ENCODE peak calls at places on chromosomes 11 and 22, in five cellular contexts. One of them, this sample, is unnamed.

GRCh38 chr11:64251986-64252837 is 882 bp downstream of the PLCB3 start:
- DNase-seq in HepG2: no peak
- DNase-seq in GM12878: no peak
- DNase-seq in H1: no peak
- DNase-seq in HEK293T: no peak
- DNase-seq in this sample: no peak

GRCh38 chr22:49483281-49483905 is 344.3 kb downstream of the BRD1 start:
- DNase-seq in GM12878: no peak
- DNase-seq in H1: no peak
- DNase-seq in HEK293T: no peak
- DNase-seq in HepG2: no peak
- DNase-seq in this sample: no peak

GRCh38 chr11:64745523-64746328 is 1.8 kb upstream of the RASGRP2 start:
- DNase-seq in HEK293T: no peak
- DNase-seq in GM12878: no peak
- DNase-seq in HepG2: no peak
- DNase-seq in H1: no peak
- DNase-seq in this sample: no peak

GRCh38 chr22:27952779-27953178 is 33.7 kb upstream of the PITPNB start:
- DNase-seq in HEK293T: no peak
- DNase-seq in GM12878: no peak
- DNase-seq in HepG2: no peak
- DNase-seq in H1: no peak
- DNase-seq in this sample: no peak

GRCh38 chr11:75663808-75664207 is 5.0 kb downstream of the MAP6 start:
- DNase-seq in HEK293T: no peak
- DNase-seq in H1: no peak
- DNase-seq in HepG2: no peak
- DNase-seq in GM12878: no peak
- DNase-seq in this sample: peak

GRCh38 chr11:45100338-45100737 is 46.1 kb upstream of the PRDM11 start:
- DNase-seq in GM12878: no peak
- DNase-seq in HepG2: no peak
- DNase-seq in H1: no peak
- DNase-seq in HEK293T: no peak
- DNase-seq in this sample: no peak

GRCh38 chr11:111231836-111232235 is 13.7 kb upstream of the POU2AF2 start:
- DNase-seq in GM12878: no peak
- DNase-seq in HepG2: no peak
- DNase-seq in H1: no peak
- DNase-seq in HEK293T: no peak
- DNase-seq in this sample: no peak

GRCh38 chr11:87296627-87297026 is 258.9 kb downstream of the TMEM135 start:
- DNase-seq in H1: no peak
- DNase-seq in GM12878: no peak
- DNase-seq in HEK293T: no peak
- DNase-seq in HepG2: no peak
- DNase-seq in this sample: no peak

GRCh38 chr11:1717745-1718144 is 20.8 kb downstream of the KRTAP5-6 start:
- DNase-seq in H1: no peak
- DNase-seq in HEK293T: no peak
- DNase-seq in HepG2: no peak
- DNase-seq in GM12878: no peak
- DNase-seq in this sample: no peak

GRCh38 chr11:119373059-119373875 is 8.2 kb downstream of the USP2 start:
- DNase-seq in GM12878: no peak
- DNase-seq in H1: no peak
- DNase-seq in HepG2: peak
- DNase-seq in HEK293T: no peak
- DNase-seq in this sample: no peak

GRCh38 chr22:23203452-23204124 is 23.3 kb downstream of the BCR start:
- DNase-seq in HEK293T: no peak
- DNase-seq in HepG2: no peak
- DNase-seq in H1: no peak
- DNase-seq in GM12878: no peak
- DNase-seq in this sample: no peak

GRCh38 chr22:28817919-28818859 is 17.8 kb upstream of the XBP1 start:
- DNase-seq in H1: no peak
- DNase-seq in HEK293T: no peak
- DNase-seq in GM12878: no peak
- DNase-seq in HepG2: peak
- DNase-seq in this sample: no peak

GRCh38 chr11:14022251-14022650 is 59.7 kb downstream of the SPON1 start:
- DNase-seq in H1: no peak
- DNase-seq in HEK293T: no peak
- DNase-seq in HepG2: no peak
- DNase-seq in GM12878: no peak
- DNase-seq in this sample: no peak

GRCh38 chr11:115324569-115325432 is 179.4 kb downstream of the CADM1 start:
- DNase-seq in HEK293T: peak
- DNase-seq in HepG2: peak
- DNase-seq in GM12878: peak
- DNase-seq in H1: peak
- DNase-seq in this sample: peak

GRCh38 chr11:45931739-45932138 is 9.3 kb downstream of the LARGE2 start:
- DNase-seq in HEK293T: no peak
- DNase-seq in HepG2: no peak
- DNase-seq in GM12878: no peak
- DNase-seq in H1: no peak
- DNase-seq in this sample: no peak

GRCh38 chr22:44570476-44571445 is 72.7 kb upstream of the RTL6 start:
- DNase-seq in GM12878: no peak
- DNase-seq in HEK293T: no peak
- DNase-seq in H1: no peak
- DNase-seq in HepG2: no peak
- DNase-seq in this sample: no peak

GRCh38 chr22:22841598-22841997 is 46.0 kb upstream of the IGLL5 start:
- DNase-seq in GM12878: no peak
- DNase-seq in HepG2: no peak
- DNase-seq in H1: no peak
- DNase-seq in HEK293T: no peak
- DNase-seq in this sample: no peak

GRCh38 chr11:95132956-95133355 is 43.3 kb downstream of the ENDOD1 start:
- DNase-seq in GM12878: no peak
- DNase-seq in HEK293T: no peak
- DNase-seq in H1: no peak
- DNase-seq in HepG2: no peak
- DNase-seq in this sample: no peak

GRCh38 chr11:20023082-20023426 is 137.2 kb downstream of the DBX1 start:
- DNase-seq in HepG2: no peak
- DNase-seq in GM12878: no peak
- DNase-seq in H1: no peak
- DNase-seq in HEK293T: no peak
- DNase-seq in this sample: no peak

GRCh38 chr22:24985824-24986214 is 33.3 kb downstream of the KIAA1671 start:
- DNase-seq in H1: no peak
- DNase-seq in HepG2: peak
- DNase-seq in GM12878: no peak
- DNase-seq in HEK293T: no peak
- DNase-seq in this sample: no peak

GRCh38 chr22:24566899-24567511 is 11.2 kb downstream of the SNRPD3 start:
- DNase-seq in H1: no peak
- DNase-seq in HEK293T: no peak
- DNase-seq in GM12878: no peak
- DNase-seq in HepG2: no peak
- DNase-seq in this sample: no peak

GRCh38 chr11:13316528-13316961 is 39.0 kb downstream of the BMAL1 start:
- DNase-seq in HEK293T: no peak
- DNase-seq in GM12878: no peak
- DNase-seq in HepG2: no peak
- DNase-seq in H1: no peak
- DNase-seq in this sample: no peak

GRCh38 chr11:81913793-81914192 is 819.9 kb downstream of the FAM181B start:
- DNase-seq in H1: no peak
- DNase-seq in GM12878: no peak
- DNase-seq in HEK293T: no peak
- DNase-seq in HepG2: no peak
- DNase-seq in this sample: no peak

GRCh38 chr11:74175923-74176322 is 4.8 kb downstream of the PPME1 start:
- DNase-seq in GM12878: no peak
- DNase-seq in HEK293T: no peak
- DNase-seq in HepG2: no peak
- DNase-seq in H1: no peak
- DNase-seq in this sample: no peak

GRCh38 chr11:2580444-2581050 is 119.2 kb downstream of the KCNQ1OT1 start:
- DNase-seq in H1: no peak
- DNase-seq in HepG2: no peak
- DNase-seq in GM12878: no peak
- DNase-seq in HEK293T: no peak
- DNase-seq in this sample: no peak

GRCh38 chr22:23410411-23410810 is 169.7 kb downstream of the IGLL1 start:
- DNase-seq in HepG2: no peak
- DNase-seq in H1: no peak
- DNase-seq in HEK293T: no peak
- DNase-seq in GM12878: no peak
- DNase-seq in this sample: no peak

GRCh38 chr11:46705070-46705688 is 4.3 kb downstream of the ZNF408 start:
- DNase-seq in H1: no peak
- DNase-seq in HepG2: no peak
- DNase-seq in GM12878: no peak
- DNase-seq in HEK293T: no peak
- DNase-seq in this sample: no peak

GRCh38 chr11:113553905-113554304 is 78.7 kb upstream of the DRD2 start:
- DNase-seq in H1: no peak
- DNase-seq in HepG2: no peak
- DNase-seq in GM12878: no peak
- DNase-seq in HEK293T: no peak
- DNase-seq in this sample: no peak

GRCh38 chr22:38291201-38291777 is 18.5 kb upstream of the TMEM184B start:
- DNase-seq in HEK293T: no peak
- DNase-seq in HepG2: no peak
- DNase-seq in H1: no peak
- DNase-seq in GM12878: no peak
- DNase-seq in this sample: no peak

GRCh38 chr11:17812286-17813187 is 78.0 kb downstream of the KCNC1 start:
- DNase-seq in HEK293T: no peak
- DNase-seq in HepG2: no peak
- DNase-seq in GM12878: no peak
- DNase-seq in H1: no peak
- DNase-seq in this sample: no peak

GRCh38 chr11:108871152-108871551 is 206.3 kb downstream of the DDX10 start:
- DNase-seq in HepG2: peak
- DNase-seq in H1: peak
- DNase-seq in GM12878: no peak
- DNase-seq in HEK293T: no peak
- DNase-seq in this sample: peak
- TF ChIP-seq SUZ12 in HepG2: no peak
- TF ChIP-seq SUZ12 in H1: no peak
- TF ChIP-seq SUZ12 in GM12878: no peak
- TF ChIP-seq SUZ12 in HEK293T: no peak
- TF ChIP-seq SUZ12 in this sample: no peak

DNA sequence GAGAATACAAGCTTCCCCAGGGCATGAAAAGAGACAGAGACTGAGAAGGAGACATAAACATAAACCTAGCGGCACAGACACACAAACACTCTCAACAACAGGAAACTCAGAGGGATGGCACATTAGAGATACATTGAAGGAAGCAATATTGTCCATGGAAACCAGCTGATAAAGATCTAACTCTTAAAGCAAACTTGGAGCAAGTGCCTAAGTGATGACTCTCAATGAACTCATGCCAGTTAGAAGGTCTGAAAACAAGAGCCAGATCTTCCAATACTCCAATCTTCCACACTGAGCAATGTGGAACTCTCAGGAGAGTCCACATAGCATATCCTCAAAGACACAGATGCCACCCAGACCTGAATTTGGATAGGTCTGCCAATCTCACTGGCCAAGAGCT is 168.8 kb upstream of the ISX start:
- DNase-seq in HEK293T: no peak
- DNase-seq in HepG2: no peak
- DNase-seq in H1: no peak
- DNase-seq in GM12878: no peak
- DNase-seq in this sample: no peak
- TF ChIP-seq SUZ12 in HEK293T: no peak
- TF ChIP-seq SUZ12 in HepG2: no peak
- TF ChIP-seq SUZ12 in H1: no peak
- TF ChIP-seq SUZ12 in GM12878: no peak
- TF ChIP-seq SUZ12 in this sample: no peak

GRCh38 chr11:69122642-69123431 is 32.9 kb upstream of the SMIM38 start:
- DNase-seq in HepG2: peak
- DNase-seq in HEK293T: no peak
- DNase-seq in H1: peak
- DNase-seq in GM12878: no peak
- DNase-seq in this sample: peak
- TF ChIP-seq SUZ12 in HepG2: no peak
- TF ChIP-seq SUZ12 in HEK293T: no peak
- TF ChIP-seq SUZ12 in H1: no peak
- TF ChIP-seq SUZ12 in GM12878: no peak
- TF ChIP-seq SUZ12 in this sample: no peak

DNA sequence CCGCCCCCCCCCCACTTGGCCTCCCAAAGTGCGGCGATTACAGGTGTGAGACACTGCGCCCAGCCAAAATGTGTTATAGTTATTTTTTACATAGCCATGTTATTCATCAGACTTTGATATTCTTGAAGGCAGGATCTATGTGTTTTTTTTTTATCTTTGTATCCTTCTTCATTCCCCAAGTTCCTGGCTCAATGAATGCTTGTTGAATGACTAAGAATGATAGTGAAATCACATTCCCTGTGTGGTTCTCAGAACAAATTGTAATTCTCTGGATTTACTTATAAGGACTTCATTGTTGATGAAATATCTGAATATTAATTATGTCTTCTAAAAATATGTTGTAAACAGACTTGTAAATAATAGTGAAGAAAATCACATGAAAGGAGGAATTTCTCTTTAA is 33.5 kb downstream of the MMP7 start:
- DNase-seq in GM12878: no peak
- DNase-seq in HEK293T: no peak
- DNase-seq in HepG2: no peak
- DNase-seq in H1: no peak
- DNase-seq in this sample: no peak
- TF ChIP-seq SUZ12 in GM12878: no peak
- TF ChIP-seq SUZ12 in HEK293T: no peak
- TF ChIP-seq SUZ12 in HepG2: no peak
- TF ChIP-seq SUZ12 in H1: no peak
- TF ChIP-seq SUZ12 in this sample: no peak

DNA sequence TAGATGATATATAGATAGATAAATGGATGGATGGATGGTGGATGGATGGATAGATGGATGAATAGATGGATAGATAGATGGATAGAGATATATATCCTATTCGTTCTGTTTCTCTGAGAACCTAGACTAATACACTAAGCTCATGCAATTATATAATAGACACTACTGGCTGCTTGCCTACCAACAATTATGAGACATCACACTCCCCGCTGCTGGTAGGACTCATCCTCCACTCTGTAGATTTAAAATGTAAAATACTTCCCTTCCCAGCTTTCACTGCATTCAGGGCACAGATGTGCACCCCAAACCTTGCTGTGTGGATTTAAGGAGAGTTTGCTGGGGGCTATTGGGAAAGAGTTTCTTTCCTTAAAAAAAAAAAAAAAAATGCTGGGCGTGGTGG is 28.3 kb upstream of the RCN1 start:
- DNase-seq in HEK293T: no peak
- DNase-seq in GM12878: no peak
- DNase-seq in HepG2: no peak
- DNase-seq in H1: no peak
- DNase-seq in this sample: no peak
- TF ChIP-seq SUZ12 in HEK293T: no peak
- TF ChIP-seq SUZ12 in GM12878: no peak
- TF ChIP-seq SUZ12 in HepG2: no peak
- TF ChIP-seq SUZ12 in H1: no peak
- TF ChIP-seq SUZ12 in this sample: no peak

GRCh38 chr11:128929991-128930390 is 12.7 kb downstream of the TP53AIP1 start:
- DNase-seq in GM12878: no peak
- DNase-seq in H1: no peak
- DNase-seq in HEK293T: no peak
- DNase-seq in HepG2: no peak
- DNase-seq in this sample: no peak
- TF ChIP-seq SUZ12 in GM12878: no peak
- TF ChIP-seq SUZ12 in H1: no peak
- TF ChIP-seq SUZ12 in HEK293T: no peak
- TF ChIP-seq SUZ12 in HepG2: no peak
- TF ChIP-seq SUZ12 in this sample: no peak